ENCODE peak calls at places on chromosome 20, in ten cellular contexts. One of them, this sample, is unnamed.

GRCh38 chr20:34309691-34310090 is 6.5 kb upstream of the AHCY start:
- DNase-seq in vagina: no peak
- DNase-seq in GM23338: no peak
- DNase-seq in spleen: no peak
- DNase-seq in breast epithelium: no peak
- DNase-seq in H1: no peak
- DNase-seq in suprapubic skin: no peak
- DNase-seq in stomach: no peak
- DNase-seq in upper lobe of left lung: no peak
- DNase-seq in HCT116: no peak
- DNase-seq in this sample: no peak

GRCh38 chr20:62886709-62887058 is 25.1 kb upstream of the TCFL5 start:
- DNase-seq in vagina: no peak
- DNase-seq in GM23338: no peak
- DNase-seq in spleen: no peak
- DNase-seq in breast epithelium: no peak
- DNase-seq in H1: no peak
- DNase-seq in suprapubic skin: no peak
- DNase-seq in stomach: no peak
- DNase-seq in upper lobe of left lung: no peak
- DNase-seq in HCT116: no peak
- DNase-seq in this sample: no peak

GRCh38 chr20:17621229-17621968 is 51.5 kb downstream of the DSTN start:
- DNase-seq in vagina: no peak
- DNase-seq in GM23338: no peak
- DNase-seq in spleen: peak
- DNase-seq in breast epithelium: no peak
- DNase-seq in H1: no peak
- DNase-seq in suprapubic skin: peak
- DNase-seq in stomach: peak
- DNase-seq in upper lobe of left lung: peak
- DNase-seq in HCT116: no peak
- DNase-seq in this sample: peak

GRCh38 chr20:46199198-46199597 is 81.1 kb downstream of the CD40 start:
- DNase-seq in vagina: no peak
- DNase-seq in GM23338: peak
- DNase-seq in spleen: no peak
- DNase-seq in breast epithelium: no peak
- DNase-seq in H1: peak
- DNase-seq in suprapubic skin: no peak
- DNase-seq in stomach: peak
- DNase-seq in upper lobe of left lung: no peak
- DNase-seq in HCT116: no peak
- DNase-seq in this sample: no peak

GRCh38 chr20:11544029-11544678 is 373.5 kb upstream of the BTBD3 start:
- DNase-seq in vagina: no peak
- DNase-seq in GM23338: peak
- DNase-seq in spleen: no peak
- DNase-seq in breast epithelium: no peak
- DNase-seq in H1: no peak
- DNase-seq in suprapubic skin: no peak
- DNase-seq in stomach: no peak
- DNase-seq in upper lobe of left lung: no peak
- DNase-seq in HCT116: peak
- DNase-seq in this sample: no peak

GRCh38 chr20:50823319-50823718 is 28.5 kb downstream of the BCAS4 start:
- DNase-seq in vagina: no peak
- DNase-seq in GM23338: no peak
- DNase-seq in spleen: no peak
- DNase-seq in breast epithelium: no peak
- DNase-seq in H1: no peak
- DNase-seq in suprapubic skin: no peak
- DNase-seq in stomach: no peak
- DNase-seq in upper lobe of left lung: no peak
- DNase-seq in HCT116: no peak
- DNase-seq in this sample: no peak

GRCh38 chr20:50310673-50311051 is 120.0 kb downstream of the CEBPB start:
- DNase-seq in vagina: no peak
- DNase-seq in GM23338: no peak
- DNase-seq in spleen: peak
- DNase-seq in breast epithelium: no peak
- DNase-seq in H1: no peak
- DNase-seq in suprapubic skin: no peak
- DNase-seq in stomach: no peak
- DNase-seq in upper lobe of left lung: no peak
- DNase-seq in HCT116: no peak
- DNase-seq in this sample: no peak

GRCh38 chr20:52941803-52942202 is 30.4 kb upstream of the TSHZ2 start:
- DNase-seq in vagina: no peak
- DNase-seq in GM23338: no peak
- DNase-seq in spleen: no peak
- DNase-seq in breast epithelium: no peak
- DNase-seq in H1: no peak
- DNase-seq in suprapubic skin: no peak
- DNase-seq in stomach: no peak
- DNase-seq in upper lobe of left lung: no peak
- DNase-seq in HCT116: no peak
- DNase-seq in this sample: no peak

GRCh38 chr20:62815066-62815991 is 1.5 kb upstream of the COL9A3 start:
- DNase-seq in vagina: no peak
- DNase-seq in GM23338: peak
- DNase-seq in spleen: no peak
- DNase-seq in breast epithelium: no peak
- DNase-seq in H1: peak
- DNase-seq in suprapubic skin: no peak
- DNase-seq in stomach: no peak
- DNase-seq in upper lobe of left lung: no peak
- DNase-seq in HCT116: no peak
- DNase-seq in this sample: no peak

GRCh38 chr20:19964289-19965263 is 52.6 kb upstream of the NAA20 start:
- DNase-seq in vagina: no peak
- DNase-seq in GM23338: no peak
- DNase-seq in spleen: no peak
- DNase-seq in breast epithelium: peak
- DNase-seq in H1: no peak
- DNase-seq in suprapubic skin: peak
- DNase-seq in stomach: peak
- DNase-seq in upper lobe of left lung: peak
- DNase-seq in HCT116: no peak
- DNase-seq in this sample: peak
- TF ChIP-seq POLR2AphosphoS5 in vagina: peak
- TF ChIP-seq POLR2AphosphoS5 in GM23338: no peak
- TF ChIP-seq POLR2AphosphoS5 in spleen: peak
- TF ChIP-seq POLR2AphosphoS5 in breast epithelium: peak
- TF ChIP-seq POLR2AphosphoS5 in H1: no peak
- TF ChIP-seq POLR2AphosphoS5 in suprapubic skin: no peak
- TF ChIP-seq POLR2AphosphoS5 in stomach: peak
- TF ChIP-seq POLR2AphosphoS5 in upper lobe of left lung: peak
- TF ChIP-seq POLR2AphosphoS5 in HCT116: no peak
- TF ChIP-seq POLR2AphosphoS5 in this sample: peak

GRCh38 chr20:59603176-59603575 is 1.2 kb upstream of the PHACTR3 start:
- DNase-seq in vagina: no peak
- DNase-seq in GM23338: no peak
- DNase-seq in spleen: no peak
- DNase-seq in breast epithelium: no peak
- DNase-seq in H1: no peak
- DNase-seq in suprapubic skin: no peak
- DNase-seq in stomach: no peak
- DNase-seq in upper lobe of left lung: no peak
- DNase-seq in HCT116: no peak
- DNase-seq in this sample: no peak

GRCh38 chr20:59604770-59605665 is 678 bp downstream of the PHACTR3 start:
- DNase-seq in vagina: no peak
- DNase-seq in GM23338: peak
- DNase-seq in spleen: no peak
- DNase-seq in breast epithelium: no peak
- DNase-seq in H1: no peak
- DNase-seq in suprapubic skin: no peak
- DNase-seq in stomach: no peak
- DNase-seq in upper lobe of left lung: no peak
- DNase-seq in HCT116: no peak
- DNase-seq in this sample: no peak

GRCh38 chr20:59602546-59603080 is 1.7 kb upstream of the PHACTR3 start:
- DNase-seq in vagina: no peak
- DNase-seq in GM23338: no peak
- DNase-seq in spleen: no peak
- DNase-seq in breast epithelium: no peak
- DNase-seq in H1: no peak
- DNase-seq in suprapubic skin: no peak
- DNase-seq in stomach: no peak
- DNase-seq in upper lobe of left lung: no peak
- DNase-seq in HCT116: no peak
- DNase-seq in this sample: no peak

GRCh38 chr20:59605691-59606364 is 1.5 kb downstream of the PHACTR3 start:
- DNase-seq in vagina: no peak
- DNase-seq in GM23338: no peak
- DNase-seq in spleen: no peak
- DNase-seq in breast epithelium: no peak
- DNase-seq in H1: no peak
- DNase-seq in suprapubic skin: no peak
- DNase-seq in stomach: no peak
- DNase-seq in upper lobe of left lung: no peak
- DNase-seq in HCT116: no peak
- DNase-seq in this sample: no peak

GRCh38 chr20:59603727-59604608 is at the start of gene PHACTR3:
- DNase-seq in vagina: no peak
- DNase-seq in GM23338: peak
- DNase-seq in spleen: no peak
- DNase-seq in breast epithelium: no peak
- DNase-seq in H1: no peak
- DNase-seq in suprapubic skin: no peak
- DNase-seq in stomach: no peak
- DNase-seq in upper lobe of left lung: no peak
- DNase-seq in HCT116: no peak
- DNase-seq in this sample: no peak
- H3K4me3 ChIP-seq in vagina: peak
- H3K4me3 ChIP-seq in GM23338: peak
- H3K4me3 ChIP-seq in spleen: peak
- H3K4me3 ChIP-seq in breast epithelium: peak
- H3K4me3 ChIP-seq in H1: no peak
- H3K4me3 ChIP-seq in suprapubic skin: peak
- H3K4me3 ChIP-seq in stomach: peak
- H3K4me3 ChIP-seq in upper lobe of left lung: no peak
- H3K4me3 ChIP-seq in HCT116: no peak
- H3K4me3 ChIP-seq in this sample: no peak

GRCh38 chr20:3915691-3916090 is 26.5 kb downstream of the PANK2 start:
- DNase-seq in vagina: no peak
- DNase-seq in GM23338: no peak
- DNase-seq in spleen: no peak
- DNase-seq in breast epithelium: no peak
- DNase-seq in H1: no peak
- DNase-seq in suprapubic skin: no peak
- DNase-seq in stomach: no peak
- DNase-seq in upper lobe of left lung: no peak
- DNase-seq in HCT116: no peak
- DNase-seq in this sample: no peak

GRCh38 chr20:3911956-3912355 is 22.8 kb downstream of the PANK2 start:
- DNase-seq in vagina: no peak
- DNase-seq in GM23338: no peak
- DNase-seq in spleen: peak
- DNase-seq in breast epithelium: no peak
- DNase-seq in H1: no peak
- DNase-seq in suprapubic skin: no peak
- DNase-seq in stomach: peak
- DNase-seq in upper lobe of left lung: peak
- DNase-seq in HCT116: no peak
- DNase-seq in this sample: no peak

GRCh38 chr20:3919352-3919751 is 30.2 kb downstream of the PANK2 start:
- DNase-seq in vagina: no peak
- DNase-seq in GM23338: no peak
- DNase-seq in spleen: no peak
- DNase-seq in breast epithelium: no peak
- DNase-seq in H1: no peak
- DNase-seq in suprapubic skin: no peak
- DNase-seq in stomach: no peak
- DNase-seq in upper lobe of left lung: no peak
- DNase-seq in HCT116: no peak
- DNase-seq in this sample: no peak

GRCh38 chr20:3914446-3914845 is 25.3 kb downstream of the PANK2 start:
- DNase-seq in vagina: no peak
- DNase-seq in GM23338: no peak
- DNase-seq in spleen: no peak
- DNase-seq in breast epithelium: no peak
- DNase-seq in H1: no peak
- DNase-seq in suprapubic skin: no peak
- DNase-seq in stomach: no peak
- DNase-seq in upper lobe of left lung: no peak
- DNase-seq in HCT116: no peak
- DNase-seq in this sample: no peak

DNA sequence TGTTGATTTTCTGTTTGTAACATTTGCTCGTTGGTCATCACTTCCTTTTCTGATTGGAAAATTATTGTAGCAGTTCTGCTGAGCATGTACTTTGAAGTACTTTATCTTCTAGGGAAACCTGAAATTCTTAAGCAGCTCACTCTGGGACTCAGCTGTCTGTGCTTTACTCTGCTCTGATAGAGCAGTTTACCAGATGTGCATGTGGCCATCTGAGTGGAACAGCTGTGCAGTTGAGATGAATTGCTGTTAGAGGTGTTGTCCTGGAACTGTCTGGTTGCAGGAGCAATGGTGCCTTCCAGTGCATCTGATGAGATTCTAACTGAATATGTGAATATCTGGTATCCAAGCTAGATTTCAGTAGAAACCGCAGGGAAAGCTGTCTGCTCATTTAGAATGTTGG is 27.2 kb downstream of the PANK2 start:
- DNase-seq in vagina: no peak
- DNase-seq in GM23338: no peak
- DNase-seq in spleen: no peak
- DNase-seq in breast epithelium: no peak
- DNase-seq in H1: no peak
- DNase-seq in suprapubic skin: no peak
- DNase-seq in stomach: no peak
- DNase-seq in upper lobe of left lung: no peak
- DNase-seq in HCT116: no peak
- DNase-seq in this sample: no peak
- TF ChIP-seq POLR2AphosphoS5 in vagina: no peak
- TF ChIP-seq POLR2AphosphoS5 in GM23338: no peak
- TF ChIP-seq POLR2AphosphoS5 in spleen: no peak
- TF ChIP-seq POLR2AphosphoS5 in breast epithelium: no peak
- TF ChIP-seq POLR2AphosphoS5 in H1: no peak
- TF ChIP-seq POLR2AphosphoS5 in suprapubic skin: no peak
- TF ChIP-seq POLR2AphosphoS5 in stomach: no peak
- TF ChIP-seq POLR2AphosphoS5 in upper lobe of left lung: no peak
- TF ChIP-seq POLR2AphosphoS5 in HCT116: no peak
- TF ChIP-seq POLR2AphosphoS5 in this sample: no peak

DNA sequence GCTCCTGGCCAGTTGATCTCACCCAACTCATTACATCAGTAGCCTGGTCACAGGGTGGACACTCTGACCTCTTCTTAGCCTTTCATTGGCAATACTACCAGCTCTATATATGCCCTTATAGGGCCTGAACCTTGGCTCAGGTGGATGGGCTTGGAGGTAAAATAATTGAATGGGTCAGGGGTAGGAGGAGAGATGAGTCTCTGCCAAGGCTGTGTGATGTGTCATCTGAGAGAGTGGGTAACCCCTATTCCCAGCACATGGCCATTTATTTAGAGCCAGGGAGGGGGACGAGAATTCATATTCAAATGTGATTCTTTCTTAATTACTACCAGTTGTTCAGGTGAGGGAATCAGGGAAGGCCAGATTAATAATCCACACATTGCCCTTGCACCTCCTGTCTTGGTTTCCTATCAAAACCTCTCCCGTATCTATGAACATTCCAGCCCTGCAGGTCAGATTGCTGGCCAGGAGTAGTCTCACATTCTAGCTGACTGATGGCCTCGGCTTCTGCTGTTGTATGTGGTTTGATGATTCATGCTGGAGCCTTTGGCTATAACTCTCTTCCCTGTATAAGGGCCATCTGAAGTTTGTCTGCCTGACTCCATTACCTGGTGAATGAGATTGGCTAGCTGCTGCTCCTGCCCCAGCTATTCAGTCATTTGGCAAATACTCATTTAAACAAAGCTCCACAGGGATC is 13.4 kb downstream of the C20orf173 start:
- DNase-seq in vagina: no peak
- DNase-seq in GM23338: no peak
- DNase-seq in spleen: no peak
- DNase-seq in breast epithelium: peak
- DNase-seq in H1: no peak
- DNase-seq in suprapubic skin: no peak
- DNase-seq in stomach: peak
- DNase-seq in upper lobe of left lung: no peak
- DNase-seq in HCT116: peak
- DNase-seq in this sample: no peak
- H3K4me3 ChIP-seq in vagina: no peak
- H3K4me3 ChIP-seq in GM23338: no peak
- H3K4me3 ChIP-seq in spleen: no peak
- H3K4me3 ChIP-seq in breast epithelium: no peak
- H3K4me3 ChIP-seq in H1: no peak
- H3K4me3 ChIP-seq in suprapubic skin: no peak
- H3K4me3 ChIP-seq in stomach: no peak
- H3K4me3 ChIP-seq in upper lobe of left lung: no peak
- H3K4me3 ChIP-seq in HCT116: no peak
- H3K4me3 ChIP-seq in this sample: no peak